ENCODE peak calls at places on chromosome 9, in five cellular contexts. W is cardiac muscle cell, M is astrocyte of the spinal cord, D is NCI-H1105 treated with DMSO at 0.1 percent for 48 hours, U is smooth muscle cell of the brain vasculature. B is an unnamed sample.

GRCh38 chr9:79660615-79661014 is 88.8 kb downstream of the TLE4 start:
- DNase-seq in U (no peak), M (no peak), W (no peak), D (peak; percentile 90), B (no peak)

GRCh38 chr9:89814340-89815040 is 209.7 kb downstream of the GADD45G start:
- DNase-seq in M (peak; percentile 57), D (no peak), W (no peak), U (no peak), B (peak; percentile 58)

GRCh38 chr9:128394404-128395168 is 23.4 kb downstream of the URM1 start:
- DNase-seq in D (no peak), M (no peak), W (no peak), U (no peak), B (no peak)

GRCh38 chr9:116101516-116101915 is 52.1 kb upstream of the PAPPA start:
- DNase-seq in W (no peak), U (no peak), M (peak; percentile 53), D (no peak), B (no peak)

GRCh38 chr9:129697956-129698757 is 32.7 kb downstream of the PRRX2 start:
- DNase-seq in M (no peak), W (no peak), D (no peak), U (no peak), B (peak; percentile 96)

GRCh38 chr9:113520109-113520642 is 56.6 kb downstream of the RGS3 start:
- DNase-seq in M (peak; percentile 41), W (no peak), D (no peak), U (no peak), B (no peak)

GRCh38 chr9:125513634-125514413 is 193.2 kb downstream of the MAPKAP1 start:
- DNase-seq in U (no peak), M (peak; percentile 78), D (no peak), W (no peak), B (no peak)

GRCh38 chr9:100324594-100325200 is 28.0 kb downstream of the TEX10 start:
- DNase-seq in D (peak; percentile 56), W (peak; percentile 24), M (peak; percentile 61), U (no peak), B (no peak)

B was measured in right atrium auricular region.